ENCODE peak calls at places on chromosomes 1 and 21, in six cellular contexts. One of them, this sample, is unnamed.

GRCh38 chr21:45910155-45910547 is 71.4 kb upstream of the COL6A1 start:
- DNase-seq in skeletal muscle cell: no peak
- DNase-seq in activated naive CD4-positive, alpha-beta T cell: no peak
- DNase-seq in dorsolateral prefrontal cortex: no peak
- DNase-seq in EL: no peak
- DNase-seq in stimulated activated CD4-positive, alpha-beta T cell treated with anti-CD3 and anti-CD28 coated beads, Interleukin-12 subunit alpha, Interleukin-12 subunit beta, amount 100 ng/mL, for 4 hours: no peak
- DNase-seq in this sample: no peak

GRCh38 chr1:65148548-65149390 is 766 bp downstream of the AK4 start:
- DNase-seq in EL: peak; percentile 79
- DNase-seq in stimulated activated CD4-positive, alpha-beta T cell treated with anti-CD3 and anti-CD28 coated beads, Interleukin-12 subunit alpha, Interleukin-12 subunit beta, amount 100 ng/mL, for 4 hours: peak; percentile 28
- DNase-seq in dorsolateral prefrontal cortex: no peak
- DNase-seq in activated naive CD4-positive, alpha-beta T cell: no peak
- DNase-seq in skeletal muscle cell: no peak
- DNase-seq in this sample: peak; percentile 21

GRCh38 chr21:45322231-45322959 is 34.7 kb upstream of the POFUT2 start:
- DNase-seq in EL: no peak
- DNase-seq in stimulated activated CD4-positive, alpha-beta T cell treated with anti-CD3 and anti-CD28 coated beads, Interleukin-12 subunit alpha, Interleukin-12 subunit beta, amount 100 ng/mL, for 4 hours: no peak
- DNase-seq in activated naive CD4-positive, alpha-beta T cell: peak; percentile 50
- DNase-seq in skeletal muscle cell: no peak
- DNase-seq in dorsolateral prefrontal cortex: peak; percentile 21
- DNase-seq in this sample: no peak

GRCh38 chr1:169692766-169693460 is 18.5 kb downstream of the SELL start:
- DNase-seq in stimulated activated CD4-positive, alpha-beta T cell treated with anti-CD3 and anti-CD28 coated beads, Interleukin-12 subunit alpha, Interleukin-12 subunit beta, amount 100 ng/mL, for 4 hours: no peak
- DNase-seq in dorsolateral prefrontal cortex: no peak
- DNase-seq in skeletal muscle cell: no peak
- DNase-seq in activated naive CD4-positive, alpha-beta T cell: no peak
- DNase-seq in EL: no peak
- DNase-seq in this sample: no peak

GRCh38 chr1:113940365-113941244 is 11.5 kb downstream of the HIPK1 start:
- DNase-seq in dorsolateral prefrontal cortex: no peak
- DNase-seq in EL: no peak
- DNase-seq in skeletal muscle cell: no peak
- DNase-seq in stimulated activated CD4-positive, alpha-beta T cell treated with anti-CD3 and anti-CD28 coated beads, Interleukin-12 subunit alpha, Interleukin-12 subunit beta, amount 100 ng/mL, for 4 hours: no peak
- DNase-seq in activated naive CD4-positive, alpha-beta T cell: no peak
- DNase-seq in this sample: no peak

GRCh38 chr21:35885942-35886541 is 174.3 kb downstream of the SETD4 start:
- DNase-seq in skeletal muscle cell: no peak
- DNase-seq in activated naive CD4-positive, alpha-beta T cell: no peak
- DNase-seq in dorsolateral prefrontal cortex: no peak
- DNase-seq in EL: no peak
- DNase-seq in stimulated activated CD4-positive, alpha-beta T cell treated with anti-CD3 and anti-CD28 coated beads, Interleukin-12 subunit alpha, Interleukin-12 subunit beta, amount 100 ng/mL, for 4 hours: no peak
- DNase-seq in this sample: no peak

GRCh38 chr1:112380356-112380755 is 15.7 kb upstream of the CTTNBP2NL start:
- DNase-seq in skeletal muscle cell: no peak
- DNase-seq in stimulated activated CD4-positive, alpha-beta T cell treated with anti-CD3 and anti-CD28 coated beads, Interleukin-12 subunit alpha, Interleukin-12 subunit beta, amount 100 ng/mL, for 4 hours: no peak
- DNase-seq in EL: no peak
- DNase-seq in activated naive CD4-positive, alpha-beta T cell: no peak
- DNase-seq in dorsolateral prefrontal cortex: no peak
- DNase-seq in this sample: no peak

GRCh38 chr1:240084337-240084736 is 7.3 kb upstream of the FMN2 start:
- DNase-seq in skeletal muscle cell: no peak
- DNase-seq in activated naive CD4-positive, alpha-beta T cell: no peak
- DNase-seq in dorsolateral prefrontal cortex: no peak
- DNase-seq in EL: no peak
- DNase-seq in stimulated activated CD4-positive, alpha-beta T cell treated with anti-CD3 and anti-CD28 coated beads, Interleukin-12 subunit alpha, Interleukin-12 subunit beta, amount 100 ng/mL, for 4 hours: no peak
- DNase-seq in this sample: no peak

GRCh38 chr1:159315381-159315780 is 13.2 kb downstream of the FCER1A start:
- DNase-seq in EL: no peak
- DNase-seq in activated naive CD4-positive, alpha-beta T cell: no peak
- DNase-seq in skeletal muscle cell: no peak
- DNase-seq in dorsolateral prefrontal cortex: no peak
- DNase-seq in stimulated activated CD4-positive, alpha-beta T cell treated with anti-CD3 and anti-CD28 coated beads, Interleukin-12 subunit alpha, Interleukin-12 subunit beta, amount 100 ng/mL, for 4 hours: no peak
- DNase-seq in this sample: no peak

GRCh38 chr21:16678479-16678878 is 834.4 kb upstream of the CXADR start:
- DNase-seq in EL: no peak
- DNase-seq in activated naive CD4-positive, alpha-beta T cell: no peak
- DNase-seq in dorsolateral prefrontal cortex: no peak
- DNase-seq in skeletal muscle cell: no peak
- DNase-seq in stimulated activated CD4-positive, alpha-beta T cell treated with anti-CD3 and anti-CD28 coated beads, Interleukin-12 subunit alpha, Interleukin-12 subunit beta, amount 100 ng/mL, for 4 hours: no peak
- DNase-seq in this sample: no peak

GRCh38 chr1:171828794-171829193 is 12.5 kb upstream of the DNM3 start:
- DNase-seq in dorsolateral prefrontal cortex: no peak
- DNase-seq in EL: no peak
- DNase-seq in skeletal muscle cell: no peak
- DNase-seq in activated naive CD4-positive, alpha-beta T cell: no peak
- DNase-seq in stimulated activated CD4-positive, alpha-beta T cell treated with anti-CD3 and anti-CD28 coated beads, Interleukin-12 subunit alpha, Interleukin-12 subunit beta, amount 100 ng/mL, for 4 hours: no peak
- DNase-seq in this sample: no peak

GRCh38 chr1:9850442-9851162 is 26.8 kb upstream of the CLSTN1 start:
- DNase-seq in activated naive CD4-positive, alpha-beta T cell: no peak
- DNase-seq in skeletal muscle cell: no peak
- DNase-seq in EL: no peak
- DNase-seq in dorsolateral prefrontal cortex: no peak
- DNase-seq in stimulated activated CD4-positive, alpha-beta T cell treated with anti-CD3 and anti-CD28 coated beads, Interleukin-12 subunit alpha, Interleukin-12 subunit beta, amount 100 ng/mL, for 4 hours: no peak
- DNase-seq in this sample: no peak

GRCh38 chr1:112687785-112688496 is 13.5 kb downstream of the MOV10 start:
- DNase-seq in skeletal muscle cell: no peak
- DNase-seq in activated naive CD4-positive, alpha-beta T cell: no peak
- DNase-seq in EL: no peak
- DNase-seq in dorsolateral prefrontal cortex: no peak
- DNase-seq in stimulated activated CD4-positive, alpha-beta T cell treated with anti-CD3 and anti-CD28 coated beads, Interleukin-12 subunit alpha, Interleukin-12 subunit beta, amount 100 ng/mL, for 4 hours: no peak
- DNase-seq in this sample: no peak

GRCh38 chr1:9825101-9826074 is 1.6 kb upstream of the CLSTN1 start:
- DNase-seq in activated naive CD4-positive, alpha-beta T cell: no peak
- DNase-seq in skeletal muscle cell: no peak
- DNase-seq in dorsolateral prefrontal cortex: no peak
- DNase-seq in EL: peak; percentile 81
- DNase-seq in stimulated activated CD4-positive, alpha-beta T cell treated with anti-CD3 and anti-CD28 coated beads, Interleukin-12 subunit alpha, Interleukin-12 subunit beta, amount 100 ng/mL, for 4 hours: peak; percentile 18
- DNase-seq in this sample: peak; percentile 51

GRCh38 chr1:77228836-77229235 is 9.6 kb upstream of the PIGK start:
- DNase-seq in dorsolateral prefrontal cortex: no peak
- DNase-seq in stimulated activated CD4-positive, alpha-beta T cell treated with anti-CD3 and anti-CD28 coated beads, Interleukin-12 subunit alpha, Interleukin-12 subunit beta, amount 100 ng/mL, for 4 hours: no peak
- DNase-seq in activated naive CD4-positive, alpha-beta T cell: no peak
- DNase-seq in EL: no peak
- DNase-seq in skeletal muscle cell: no peak
- DNase-seq in this sample: no peak

GRCh38 chr1:73998348-73998959 is 199.5 kb downstream of the LRRIQ3 start:
- DNase-seq in activated naive CD4-positive, alpha-beta T cell: no peak
- DNase-seq in dorsolateral prefrontal cortex: no peak
- DNase-seq in EL: peak; percentile 18
- DNase-seq in skeletal muscle cell: no peak
- DNase-seq in stimulated activated CD4-positive, alpha-beta T cell treated with anti-CD3 and anti-CD28 coated beads, Interleukin-12 subunit alpha, Interleukin-12 subunit beta, amount 100 ng/mL, for 4 hours: no peak
- DNase-seq in this sample: peak; percentile 68

GRCh38 chr1:228734881-228735801 is at the start of gene RHOU:
- DNase-seq in EL: peak; percentile 50
- DNase-seq in dorsolateral prefrontal cortex: peak; percentile 75
- DNase-seq in skeletal muscle cell: no peak
- DNase-seq in activated naive CD4-positive, alpha-beta T cell: peak; percentile 34
- DNase-seq in stimulated activated CD4-positive, alpha-beta T cell treated with anti-CD3 and anti-CD28 coated beads, Interleukin-12 subunit alpha, Interleukin-12 subunit beta, amount 100 ng/mL, for 4 hours: peak; percentile 67
- DNase-seq in this sample: peak; percentile 89

GRCh38 chr1:1306070-1306660 is 1.6 kb downstream of the ACAP3 start:
- DNase-seq in stimulated activated CD4-positive, alpha-beta T cell treated with anti-CD3 and anti-CD28 coated beads, Interleukin-12 subunit alpha, Interleukin-12 subunit beta, amount 100 ng/mL, for 4 hours: no peak
- DNase-seq in dorsolateral prefrontal cortex: no peak
- DNase-seq in EL: peak; percentile 55
- DNase-seq in skeletal muscle cell: no peak
- DNase-seq in activated naive CD4-positive, alpha-beta T cell: no peak
- DNase-seq in this sample: no peak

GRCh38 chr1:51558375-51558924 is 39.4 kb upstream of the EPS15 start:
- DNase-seq in skeletal muscle cell: no peak
- DNase-seq in activated naive CD4-positive, alpha-beta T cell: no peak
- DNase-seq in EL: peak; percentile 98
- DNase-seq in dorsolateral prefrontal cortex: no peak
- DNase-seq in stimulated activated CD4-positive, alpha-beta T cell treated with anti-CD3 and anti-CD28 coated beads, Interleukin-12 subunit alpha, Interleukin-12 subunit beta, amount 100 ng/mL, for 4 hours: no peak
- DNase-seq in this sample: no peak

GRCh38 chr1:44662683-44663030 is 11.6 kb downstream of the TMEM53 start:
- DNase-seq in stimulated activated CD4-positive, alpha-beta T cell treated with anti-CD3 and anti-CD28 coated beads, Interleukin-12 subunit alpha, Interleukin-12 subunit beta, amount 100 ng/mL, for 4 hours: no peak
- DNase-seq in activated naive CD4-positive, alpha-beta T cell: no peak
- DNase-seq in EL: no peak
- DNase-seq in skeletal muscle cell: no peak
- DNase-seq in dorsolateral prefrontal cortex: no peak
- DNase-seq in this sample: no peak

GRCh38 chr1:25183126-25183980 is 48.9 kb downstream of the SYF2 start:
- DNase-seq in skeletal muscle cell: no peak
- DNase-seq in activated naive CD4-positive, alpha-beta T cell: no peak
- DNase-seq in stimulated activated CD4-positive, alpha-beta T cell treated with anti-CD3 and anti-CD28 coated beads, Interleukin-12 subunit alpha, Interleukin-12 subunit beta, amount 100 ng/mL, for 4 hours: no peak
- DNase-seq in dorsolateral prefrontal cortex: no peak
- DNase-seq in EL: no peak
- DNase-seq in this sample: no peak

GRCh38 chr1:157992813-157993178 is 649 bp upstream of the KIRREL1 start:
- DNase-seq in skeletal muscle cell: no peak
- DNase-seq in EL: no peak
- DNase-seq in activated naive CD4-positive, alpha-beta T cell: no peak
- DNase-seq in dorsolateral prefrontal cortex: no peak
- DNase-seq in stimulated activated CD4-positive, alpha-beta T cell treated with anti-CD3 and anti-CD28 coated beads, Interleukin-12 subunit alpha, Interleukin-12 subunit beta, amount 100 ng/mL, for 4 hours: no peak
- DNase-seq in this sample: no peak

GRCh38 chr21:42094811-42095210 is 23.7 kb downstream of the UMODL1 start:
- DNase-seq in stimulated activated CD4-positive, alpha-beta T cell treated with anti-CD3 and anti-CD28 coated beads, Interleukin-12 subunit alpha, Interleukin-12 subunit beta, amount 100 ng/mL, for 4 hours: no peak
- DNase-seq in dorsolateral prefrontal cortex: no peak
- DNase-seq in EL: peak; percentile 18
- DNase-seq in activated naive CD4-positive, alpha-beta T cell: no peak
- DNase-seq in skeletal muscle cell: no peak
- DNase-seq in this sample: no peak

GRCh38 chr1:44318097-44319088 is 36.7 kb downstream of the ERI3 start:
- DNase-seq in activated naive CD4-positive, alpha-beta T cell: no peak
- DNase-seq in stimulated activated CD4-positive, alpha-beta T cell treated with anti-CD3 and anti-CD28 coated beads, Interleukin-12 subunit alpha, Interleukin-12 subunit beta, amount 100 ng/mL, for 4 hours: peak; percentile 33
- DNase-seq in skeletal muscle cell: peak; percentile 14
- DNase-seq in EL: peak; percentile 57
- DNase-seq in dorsolateral prefrontal cortex: no peak
- DNase-seq in this sample: no peak

GRCh38 chr1:45887156-45887842 is 83.9 kb downstream of the MAST2 start:
- DNase-seq in skeletal muscle cell: no peak
- DNase-seq in EL: no peak
- DNase-seq in stimulated activated CD4-positive, alpha-beta T cell treated with anti-CD3 and anti-CD28 coated beads, Interleukin-12 subunit alpha, Interleukin-12 subunit beta, amount 100 ng/mL, for 4 hours: no peak
- DNase-seq in activated naive CD4-positive, alpha-beta T cell: no peak
- DNase-seq in dorsolateral prefrontal cortex: no peak
- DNase-seq in this sample: no peak

GRCh38 chr1:58855351-58856165 is 71.7 kb upstream of the JUN start:
- DNase-seq in activated naive CD4-positive, alpha-beta T cell: no peak
- DNase-seq in stimulated activated CD4-positive, alpha-beta T cell treated with anti-CD3 and anti-CD28 coated beads, Interleukin-12 subunit alpha, Interleukin-12 subunit beta, amount 100 ng/mL, for 4 hours: no peak
- DNase-seq in EL: no peak
- DNase-seq in skeletal muscle cell: no peak
- DNase-seq in dorsolateral prefrontal cortex: no peak
- DNase-seq in this sample: no peak

GRCh38 chr1:169287280-169287679 is 80.3 kb downstream of the NME7 start:
- DNase-seq in dorsolateral prefrontal cortex: no peak
- DNase-seq in stimulated activated CD4-positive, alpha-beta T cell treated with anti-CD3 and anti-CD28 coated beads, Interleukin-12 subunit alpha, Interleukin-12 subunit beta, amount 100 ng/mL, for 4 hours: no peak
- DNase-seq in skeletal muscle cell: no peak
- DNase-seq in activated naive CD4-positive, alpha-beta T cell: no peak
- DNase-seq in EL: no peak
- DNase-seq in this sample: no peak

GRCh38 chr1:8456306-8456912 is 138.5 kb downstream of the SLC45A1 start:
- DNase-seq in EL: peak; percentile 72
- DNase-seq in dorsolateral prefrontal cortex: no peak
- DNase-seq in skeletal muscle cell: peak; percentile 41
- DNase-seq in activated naive CD4-positive, alpha-beta T cell: no peak
- DNase-seq in stimulated activated CD4-positive, alpha-beta T cell treated with anti-CD3 and anti-CD28 coated beads, Interleukin-12 subunit alpha, Interleukin-12 subunit beta, amount 100 ng/mL, for 4 hours: no peak
- DNase-seq in this sample: no peak

GRCh38 chr1:47436979-47437517 is 796 bp upstream of the FOXD2 start:
- DNase-seq in dorsolateral prefrontal cortex: no peak
- DNase-seq in stimulated activated CD4-positive, alpha-beta T cell treated with anti-CD3 and anti-CD28 coated beads, Interleukin-12 subunit alpha, Interleukin-12 subunit beta, amount 100 ng/mL, for 4 hours: peak; percentile 26
- DNase-seq in skeletal muscle cell: no peak
- DNase-seq in activated naive CD4-positive, alpha-beta T cell: no peak
- DNase-seq in EL: peak; percentile 44
- DNase-seq in this sample: no peak

GRCh38 chr1:245301921-245302320 is 147.1 kb downstream of the KIF26B start:
- DNase-seq in stimulated activated CD4-positive, alpha-beta T cell treated with anti-CD3 and anti-CD28 coated beads, Interleukin-12 subunit alpha, Interleukin-12 subunit beta, amount 100 ng/mL, for 4 hours: no peak
- DNase-seq in skeletal muscle cell: no peak
- DNase-seq in activated naive CD4-positive, alpha-beta T cell: no peak
- DNase-seq in EL: no peak
- DNase-seq in dorsolateral prefrontal cortex: no peak
- DNase-seq in this sample: no peak

GRCh38 chr1:82486969-82487368 is 686.2 kb downstream of the ADGRL2 start:
- DNase-seq in stimulated activated CD4-positive, alpha-beta T cell treated with anti-CD3 and anti-CD28 coated beads, Interleukin-12 subunit alpha, Interleukin-12 subunit beta, amount 100 ng/mL, for 4 hours: no peak
- DNase-seq in EL: no peak
- DNase-seq in skeletal muscle cell: no peak
- DNase-seq in dorsolateral prefrontal cortex: no peak
- DNase-seq in activated naive CD4-positive, alpha-beta T cell: no peak
- DNase-seq in this sample: no peak

GRCh38 chr21:42527489-42528158 is 14.0 kb downstream of the SLC37A1 start:
- DNase-seq in EL: no peak
- DNase-seq in skeletal muscle cell: no peak
- DNase-seq in stimulated activated CD4-positive, alpha-beta T cell treated with anti-CD3 and anti-CD28 coated beads, Interleukin-12 subunit alpha, Interleukin-12 subunit beta, amount 100 ng/mL, for 4 hours: peak; percentile 16
- DNase-seq in dorsolateral prefrontal cortex: no peak
- DNase-seq in activated naive CD4-positive, alpha-beta T cell: no peak
- DNase-seq in this sample: no peak

GRCh38 chr1:111422546-111423391 is 4.8 kb downstream of the OVGP1 start:
- DNase-seq in skeletal muscle cell: no peak
- DNase-seq in activated naive CD4-positive, alpha-beta T cell: no peak
- DNase-seq in EL: peak; percentile 49
- DNase-seq in stimulated activated CD4-positive, alpha-beta T cell treated with anti-CD3 and anti-CD28 coated beads, Interleukin-12 subunit alpha, Interleukin-12 subunit beta, amount 100 ng/mL, for 4 hours: no peak
- DNase-seq in dorsolateral prefrontal cortex: no peak
- DNase-seq in this sample: no peak

This sample was measured in Ammon's horn.